ENCODE peak calls at places on chromosomes 7 and 10, in four cellular contexts. K is SK-N-SH, G is IMR-90, U is HCT116. D is an unnamed sample.

GRCh38 chr7:105934577-105935185 is 28.4 kb upstream of the CDHR3 start:
- DNase-seq in G (peak; percentile 47), K (peak; percentile 65), U (peak; percentile 7), D (peak; percentile 70)

GRCh38 chr7:73983437-73984164 is 44.4 kb upstream of the ELN start:
- DNase-seq in U (no peak), K (peak; percentile 62), G (no peak), D (no peak)

GRCh38 chr10:77641344-77641743 is 3.7 kb upstream of the KCNMA1 start:
- DNase-seq in U (no peak), K (no peak), G (no peak), D (no peak)

GRCh38 chr10:95469676-95470075 is 91.5 kb downstream of the SORBS1 start:
- DNase-seq in U (no peak), K (no peak), G (no peak), D (no peak)

GRCh38 chr7:4682621-4683042 is 537 bp downstream of the FOXK1 start:
- DNase-seq in K (no peak), U (no peak), G (peak; percentile 47), D (peak; percentile 73)

GRCh38 chr10:51203359-51203758 is 129.1 kb downstream of the PRKG1 start:
- DNase-seq in K (no peak), G (no peak), U (no peak), D (no peak)

GRCh38 chr10:121879476-121879875 is 48.4 kb downstream of the ATE1 start:
- DNase-seq in U (no peak), G (no peak), K (no peak), D (no peak)

GRCh38 chr7:19621740-19622139 is 87.1 kb downstream of the POLR1F start:
- DNase-seq in G (peak; percentile 0), K (no peak), U (peak; percentile 24), D (no peak)

GRCh38 chr7:79216236-79216635 is 237.2 kb downstream of the MAGI2 start:
- DNase-seq in K (no peak), G (no peak), U (no peak), D (no peak)

GRCh38 chr7:140330128-140330527 is 68.2 kb downstream of the SLC37A3 start:
- DNase-seq in U (no peak), K (no peak), G (no peak), D (no peak)

GRCh38 chr10:89414879-89415821 is 782 bp downstream of the IFIT5 start:
- DNase-seq in G (peak; percentile 32), U (no peak), K (peak; percentile 82), D (no peak)

GRCh38 chr10:119335671-119336353 is 128.4 kb downstream of the GRK5 start:
- DNase-seq in K (no peak), G (peak; percentile 78), U (no peak), D (no peak)

GRCh38 chr7:77427996-77428603 is 12.0 kb upstream of the GSAP start:
- DNase-seq in G (peak; percentile 78), U (no peak), K (no peak), D (no peak)

GRCh38 chr7:2043316-2044039 is 189.3 kb downstream of the MAD1L1 start:
- DNase-seq in G (no peak), K (peak; percentile 36), U (no peak), D (no peak)

GRCh38 chr10:128859738-128860386 is 607.2 kb upstream of the MGMT start:
- DNase-seq in U (peak; percentile 34), K (peak; percentile 38), G (no peak), D (peak; percentile 71)

GRCh38 chr10:16192337-16192736 is 244.5 kb upstream of the PTER start:
- DNase-seq in K (no peak), U (no peak), G (no peak), D (no peak)

GRCh38 chr10:117668351-117669008 is 125.9 kb downstream of the EMX2 start:
- DNase-seq in K (no peak), G (no peak), U (no peak), D (no peak)

DNA sequence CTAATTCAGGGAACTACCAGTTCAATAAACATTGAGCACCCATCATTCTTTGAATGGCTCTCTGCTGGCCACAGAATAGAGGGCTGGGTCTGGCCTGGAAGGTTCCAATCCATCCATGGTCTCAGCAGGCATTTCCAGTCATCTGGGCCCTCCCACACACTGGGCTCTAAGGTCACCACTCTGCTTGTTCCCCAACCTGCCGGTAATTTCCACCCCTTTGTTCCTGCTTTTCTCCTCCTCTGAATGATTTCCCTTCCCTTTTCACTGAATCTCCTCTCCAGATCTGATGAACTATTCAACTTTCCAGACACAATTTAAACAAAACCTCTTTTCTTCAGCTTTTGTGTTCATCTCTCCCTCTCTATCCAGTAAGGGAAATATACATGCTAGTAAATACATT is 2.6 kb downstream of the BZW2 start:
- DNase-seq in K (no peak), G (no peak), U (no peak), D (no peak)
- H3K4me3 ChIP-seq in K (no peak overlapping the region), G (no peak overlapping the region), U (no peak overlapping the region), D (peak overlapping the region; percentile 90)

GRCh38 chr10:110413049-110413783 is 84.5 kb upstream of the DUSP5 start:
- DNase-seq in K (no peak), G (no peak), U (no peak), D (peak; percentile 77)
- H3K9ac ChIP-seq in K (no peak overlapping the region), G (no peak overlapping the region), U (peak overlapping the region; percentile 69), D (peak overlapping the region; percentile 76)

GRCh38 chr10:110487411-110488123 is 10.1 kb upstream of the DUSP5 start:
- DNase-seq in U (no peak), K (no peak), G (peak; percentile 55), D (no peak)
- H3K27ac ChIP-seq in U (no peak overlapping the region), K (no peak overlapping the region), G (peak overlapping the region; percentile 24), D (no peak overlapping the region)

DNA sequence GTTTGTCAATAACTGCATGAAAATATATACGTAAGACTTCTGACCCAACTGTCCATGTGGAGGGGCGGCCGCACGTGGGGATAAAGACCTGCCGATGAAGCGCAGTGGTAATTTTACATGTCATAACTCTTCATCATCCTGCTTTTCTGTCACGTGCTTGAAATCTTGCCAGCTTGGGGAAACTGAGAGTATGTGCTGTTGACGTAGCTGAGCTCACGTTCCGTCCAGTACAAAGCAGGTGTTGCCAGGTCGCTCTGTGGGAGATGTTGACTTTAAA is 105.1 kb downstream of the INPP5A start:
- DNase-seq in K (no peak), G (no peak), U (no peak), D (no peak)
- H3K4me3 ChIP-seq in K (no peak overlapping the region), G (no peak overlapping the region), U (no peak overlapping the region), D (no peak overlapping the region)

D was measured in Karpas-422.